ENCODE peak calls at places on chromosome X, in eight cellular contexts. A is kidney tubule cell; U is GDM1; F is central memory CD4-positive, alpha-beta T cell; Z is CD8-positive, alpha-beta T cell; I is upper lobe of right lung; M is cardiac muscle cell; Y is GM12865. K is an unnamed sample.

GRCh38 chrX:21661316-21661715 is 3.2 kb upstream of the KLHL34 start:
- DNase-seq in A (peak), U (no peak), F (no peak), Z (no peak), I (no peak), M (no peak), Y (no peak), K (no peak)

GRCh38 chrX:10017866-10018265 is 50.7 kb downstream of the CLDN34 start:
- DNase-seq in A (peak), U (no peak), F (no peak), Z (no peak), I (no peak), M (peak), Y (no peak), K (peak)

GRCh38 chrX:113195949-113196348 is 355.3 kb upstream of the AMOT start:
- DNase-seq in A (no peak), U (no peak), F (no peak), Z (no peak), I (no peak), M (no peak), Y (no peak), K (peak)

GRCh38 chrX:8404443-8404842 is 60.2 kb upstream of the VCX3B start:
- DNase-seq in A (peak), U (no peak), F (no peak), Z (no peak), I (no peak), M (peak), Y (no peak), K (no peak)

GRCh38 chrX:18855919-18856644 is 127.8 kb downstream of the PHKA2 start:
- DNase-seq in A (peak), U (no peak), F (no peak), Z (no peak), I (no peak), M (peak), Y (peak), K (no peak)

GRCh38 chrX:154325541-154325940 is 29.9 kb downstream of the TKTL1 start:
- DNase-seq in A (no peak), U (no peak), F (no peak), Z (no peak), I (no peak), M (peak), Y (no peak), K (no peak)

GRCh38 chrX:40402771-40403533 is 177.8 kb upstream of the ATP6AP2 start:
- DNase-seq in A (peak), U (no peak), F (no peak), Z (no peak), I (no peak), M (peak), Y (peak), K (peak)

GRCh38 chrX:1239681-1240142 is 27.3 kb upstream of the CRLF2 start:
- DNase-seq in A (no peak), U (peak), F (no peak), Z (no peak), I (peak), M (no peak), Y (peak), K (no peak)

GRCh38 chrX:2540426-2540942 is 39.7 kb upstream of the DHRSX start:
- DNase-seq in A (peak), U (no peak), F (no peak), Z (no peak), I (no peak), M (peak), Y (no peak), K (no peak)

GRCh38 chrX:18252644-18253359 is 32.1 kb upstream of the BEND2 start:
- DNase-seq in A (no peak), U (no peak), F (no peak), Z (no peak), I (no peak), M (peak), Y (no peak), K (no peak)

GRCh38 chrX:115494133-115494532 is 66.8 kb upstream of the PLS3 start:
- DNase-seq in A (no peak), U (no peak), F (no peak), Z (no peak), I (no peak), M (no peak), Y (no peak), K (no peak)

K was measured in hepatocyte.